ENCODE peak calls at places on chromosomes 11 and 22, in five cellular contexts. G, U, P, K and N are unnamed samples.

GRCh38 chr11:45332486-45332934 is 46.4 kb upstream of the SYT13 start:
- DNase-seq in G (no peak), U (peak; percentile 34), P (peak; percentile 36), K (no peak), N (peak; percentile 66)

GRCh38 chr22:48181168-48181955 is 1418.9 kb downstream of the TBC1D22A start:
- DNase-seq in G (no peak), U (no peak), P (no peak), K (no peak), N (no peak)

GRCh38 chr11:95404370-95404769 is 173.4 kb upstream of the SESN3 start:
- DNase-seq in G (no peak), U (no peak), P (no peak), K (no peak), N (no peak)

GRCh38 chr22:30422481-30423295 is 2.9 kb upstream of the MTFP1 start:
- DNase-seq in G (no peak), U (no peak), P (peak; percentile 78), K (no peak), N (no peak)

GRCh38 chr11:132278801-132279574 is 908.6 kb downstream of the NTM start:
- DNase-seq in G (peak; percentile 2), U (no peak), P (no peak), K (no peak), N (peak; percentile 41)

GRCh38 chr11:99925968-99926367 is 761.1 kb upstream of the ARHGAP42 start:
- DNase-seq in G (no peak), U (no peak), P (no peak), K (no peak), N (no peak)

GRCh38 chr22:32389685-32390084 is 22.4 kb downstream of the RTCB start:
- DNase-seq in G (no peak), U (no peak), P (peak; percentile 22), K (no peak), N (no peak)

GRCh38 chr22:48704335-48704734 is 1123.3 kb downstream of the BRD1 start:
- DNase-seq in G (no peak), U (no peak), P (no peak), K (peak; percentile 28), N (no peak)

GRCh38 chr22:17997456-17997855 is 26.9 kb downstream of the MICAL3 start:
- DNase-seq in G (no peak), U (no peak), P (no peak), K (no peak), N (no peak)

GRCh38 chr11:17743808-17744119 is 9.2 kb downstream of the KCNC1 start:
- DNase-seq in G (no peak), U (no peak), P (no peak), K (peak; percentile 56), N (no peak)

GRCh38 chr11:1854949-1855885 is 2.3 kb downstream of the LSP1 start:
- DNase-seq in G (no peak), U (no peak), P (no peak), K (no peak), N (peak; percentile 92)

GRCh38 chr11:10529279-10529678 is 11.7 kb downstream of the RNF141 start:
- DNase-seq in G (no peak), U (no peak), P (no peak), K (no peak), N (no peak)

GRCh38 chr11:57668467-57668890 is 565 bp downstream of the ZDHHC5 start:
- DNase-seq in G (no peak), U (no peak), P (no peak), K (peak; percentile 68), N (no peak)

GRCh38 chr22:49712195-49712791 is 115.4 kb downstream of the BRD1 start:
- DNase-seq in G (no peak), U (no peak), P (no peak), K (no peak), N (no peak)

GRCh38 chr11:58506935-58507334 is 970 bp downstream of the OR5B21 start:
- DNase-seq in G (no peak), U (no peak), P (no peak), K (no peak), N (no peak)

GRCh38 chr22:45546333-45547015 is 43.8 kb downstream of the FBLN1 start:
- DNase-seq in G (no peak), U (no peak), P (no peak), K (no peak), N (no peak)

GRCh38 chr11:110092577-110093406 is at the start of gene ZC3H12C:
- DNase-seq in G (peak; percentile 70), U (no peak), P (peak; percentile 88), K (no peak), N (peak; percentile 80)

GRCh38 chr22:24548812-24549211 is 6.1 kb downstream of the GUCD1 start:
- DNase-seq in G (no peak), U (no peak), P (no peak), K (no peak), N (no peak)

GRCh38 chr11:31940396-31941037 is 129.4 kb upstream of the PAX6 start:
- DNase-seq in G (no peak), U (no peak), P (no peak), K (no peak), N (no peak)